ENCODE peak calls at places on chromosomes 5 and 9, in six cellular contexts. One of them, this sample, is unnamed.

GRCh38 chr5:171207256-171207866 is 101.7 kb upstream of the TLX3 start:
- DNase-seq in mammary epithelial cell: peak
- DNase-seq in astrocyte: peak
- DNase-seq in fibroblast of the aortic adventitia: peak
- DNase-seq in osteocyte: no peak
- DNase-seq in esophagus muscularis mucosa: no peak
- DNase-seq in this sample: peak

GRCh38 chr5:143882520-143882919 is 70.6 kb downstream of the HMHB1 start:
- DNase-seq in fibroblast of the aortic adventitia: peak
- DNase-seq in esophagus muscularis mucosa: no peak
- DNase-seq in mammary epithelial cell: no peak
- DNase-seq in astrocyte: no peak
- DNase-seq in osteocyte: no peak
- DNase-seq in this sample: no peak

GRCh38 chr5:151151793-151152192 is 5.8 kb downstream of the ANXA6 start:
- DNase-seq in astrocyte: peak
- DNase-seq in osteocyte: no peak
- DNase-seq in mammary epithelial cell: no peak
- DNase-seq in fibroblast of the aortic adventitia: peak
- DNase-seq in esophagus muscularis mucosa: no peak
- DNase-seq in this sample: peak

GRCh38 chr5:147216552-147217154 is 18.2 kb upstream of the STK32A start:
- DNase-seq in osteocyte: no peak
- DNase-seq in mammary epithelial cell: no peak
- DNase-seq in astrocyte: peak
- DNase-seq in fibroblast of the aortic adventitia: no peak
- DNase-seq in esophagus muscularis mucosa: peak
- DNase-seq in this sample: no peak

GRCh38 chr5:122844136-122844915 is 1.1 kb upstream of the SNX24 start:
- DNase-seq in fibroblast of the aortic adventitia: peak
- DNase-seq in astrocyte: no peak
- DNase-seq in esophagus muscularis mucosa: no peak
- DNase-seq in osteocyte: no peak
- DNase-seq in mammary epithelial cell: no peak
- DNase-seq in this sample: peak

GRCh38 chr5:68315679-68316271 is 100.2 kb downstream of the PIK3R1 start:
- DNase-seq in esophagus muscularis mucosa: no peak
- DNase-seq in mammary epithelial cell: peak
- DNase-seq in osteocyte: no peak
- DNase-seq in fibroblast of the aortic adventitia: no peak
- DNase-seq in astrocyte: no peak
- DNase-seq in this sample: peak

GRCh38 chr9:133207021-133207531 is 2.0 kb downstream of the OBP2B start:
- DNase-seq in osteocyte: no peak
- DNase-seq in mammary epithelial cell: no peak
- DNase-seq in astrocyte: no peak
- DNase-seq in fibroblast of the aortic adventitia: no peak
- DNase-seq in esophagus muscularis mucosa: no peak
- DNase-seq in this sample: no peak

GRCh38 chr9:20649381-20649780 is 27.1 kb upstream of the MLLT3 start:
- DNase-seq in fibroblast of the aortic adventitia: peak
- DNase-seq in mammary epithelial cell: no peak
- DNase-seq in astrocyte: no peak
- DNase-seq in osteocyte: no peak
- DNase-seq in esophagus muscularis mucosa: no peak
- DNase-seq in this sample: no peak

GRCh38 chr5:173890195-173890951 is 2.2 kb downstream of the CPEB4 start:
- DNase-seq in fibroblast of the aortic adventitia: peak
- DNase-seq in esophagus muscularis mucosa: no peak
- DNase-seq in mammary epithelial cell: no peak
- DNase-seq in osteocyte: no peak
- DNase-seq in astrocyte: no peak
- DNase-seq in this sample: no peak

GRCh38 chr9:2781336-2781735 is 62.6 kb downstream of the PUM3 start:
- DNase-seq in osteocyte: no peak
- DNase-seq in astrocyte: no peak
- DNase-seq in esophagus muscularis mucosa: no peak
- DNase-seq in mammary epithelial cell: no peak
- DNase-seq in fibroblast of the aortic adventitia: peak
- DNase-seq in this sample: no peak

GRCh38 chr9:91775011-91775707 is 174.9 kb downstream of the ROR2 start:
- DNase-seq in esophagus muscularis mucosa: no peak
- DNase-seq in astrocyte: no peak
- DNase-seq in mammary epithelial cell: peak
- DNase-seq in osteocyte: no peak
- DNase-seq in fibroblast of the aortic adventitia: peak
- DNase-seq in this sample: peak

GRCh38 chr5:124822647-124823046 is 76.2 kb upstream of the ZNF608 start:
- DNase-seq in astrocyte: no peak
- DNase-seq in fibroblast of the aortic adventitia: no peak
- DNase-seq in esophagus muscularis mucosa: no peak
- DNase-seq in mammary epithelial cell: no peak
- DNase-seq in osteocyte: no peak
- DNase-seq in this sample: no peak

GRCh38 chr5:95857185-95857945 is 34.8 kb upstream of the GLRX start:
- DNase-seq in osteocyte: no peak
- DNase-seq in mammary epithelial cell: no peak
- DNase-seq in astrocyte: no peak
- DNase-seq in esophagus muscularis mucosa: peak
- DNase-seq in fibroblast of the aortic adventitia: peak
- DNase-seq in this sample: no peak

GRCh38 chr9:119086590-119086989 is 282.6 kb downstream of the BRINP1 start:
- DNase-seq in fibroblast of the aortic adventitia: no peak
- DNase-seq in mammary epithelial cell: no peak
- DNase-seq in osteocyte: no peak
- DNase-seq in esophagus muscularis mucosa: no peak
- DNase-seq in astrocyte: no peak
- DNase-seq in this sample: no peak

GRCh38 chr5:148739524-148739923 is 85.2 kb upstream of the HTR4 start:
- DNase-seq in osteocyte: no peak
- DNase-seq in esophagus muscularis mucosa: no peak
- DNase-seq in astrocyte: peak
- DNase-seq in fibroblast of the aortic adventitia: peak
- DNase-seq in mammary epithelial cell: no peak
- DNase-seq in this sample: no peak

GRCh38 chr5:41788800-41789395 is 81.3 kb downstream of the OXCT1 start:
- DNase-seq in esophagus muscularis mucosa: no peak
- DNase-seq in astrocyte: peak
- DNase-seq in osteocyte: no peak
- DNase-seq in fibroblast of the aortic adventitia: peak
- DNase-seq in mammary epithelial cell: no peak
- DNase-seq in this sample: no peak

GRCh38 chr9:75132244-75132643 is 43.9 kb downstream of the OSTF1 start:
- DNase-seq in esophagus muscularis mucosa: no peak
- DNase-seq in mammary epithelial cell: no peak
- DNase-seq in osteocyte: no peak
- DNase-seq in fibroblast of the aortic adventitia: no peak
- DNase-seq in astrocyte: no peak
- DNase-seq in this sample: no peak

GRCh38 chr5:60517850-60518249 is 182.1 kb downstream of the DEPDC1B start:
- DNase-seq in osteocyte: no peak
- DNase-seq in esophagus muscularis mucosa: no peak
- DNase-seq in fibroblast of the aortic adventitia: no peak
- DNase-seq in mammary epithelial cell: no peak
- DNase-seq in astrocyte: no peak
- DNase-seq in this sample: no peak

GRCh38 chr9:99762470-99762869 is 59.2 kb upstream of the NR4A3 start:
- DNase-seq in fibroblast of the aortic adventitia: no peak
- DNase-seq in mammary epithelial cell: no peak
- DNase-seq in esophagus muscularis mucosa: no peak
- DNase-seq in osteocyte: no peak
- DNase-seq in astrocyte: no peak
- DNase-seq in this sample: peak

DNA sequence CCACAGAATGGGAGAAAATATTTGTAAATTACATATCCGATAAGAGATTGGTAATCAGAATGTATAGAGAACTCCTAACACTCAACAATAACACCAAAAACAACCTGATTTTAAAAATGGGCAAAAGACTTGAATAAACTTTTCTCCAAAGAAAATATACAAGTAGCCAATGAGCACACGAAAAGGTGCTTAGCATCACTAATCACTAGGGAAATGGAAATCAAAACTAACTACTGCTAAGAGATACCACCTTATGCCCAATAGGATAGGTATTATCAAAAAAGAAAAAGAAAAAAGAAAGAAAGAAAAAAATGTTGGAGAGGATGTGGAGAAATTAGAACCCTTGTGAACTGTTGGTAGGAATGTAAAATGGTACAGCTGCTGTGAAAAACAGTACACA is 212.1 kb downstream of the TLR4 start:
- DNase-seq in osteocyte: no peak
- DNase-seq in esophagus muscularis mucosa: no peak
- DNase-seq in fibroblast of the aortic adventitia: no peak
- DNase-seq in astrocyte: no peak
- DNase-seq in mammary epithelial cell: no peak
- DNase-seq in this sample: no peak
- TF ChIP-seq CTCF in osteocyte: no peak
- TF ChIP-seq CTCF in esophagus muscularis mucosa: no peak
- TF ChIP-seq CTCF in fibroblast of the aortic adventitia: no peak
- TF ChIP-seq CTCF in astrocyte: no peak
- TF ChIP-seq CTCF in mammary epithelial cell: no peak
- TF ChIP-seq CTCF in this sample: no peak

GRCh38 chr5:97231025-97231636 is 48.1 kb upstream of the RIOK2 start:
- DNase-seq in astrocyte: peak
- DNase-seq in fibroblast of the aortic adventitia: peak
- DNase-seq in osteocyte: no peak
- DNase-seq in mammary epithelial cell: peak
- DNase-seq in esophagus muscularis mucosa: no peak
- DNase-seq in this sample: peak
- TF ChIP-seq CTCF in astrocyte: peak
- TF ChIP-seq CTCF in fibroblast of the aortic adventitia: peak
- TF ChIP-seq CTCF in osteocyte: peak
- TF ChIP-seq CTCF in mammary epithelial cell: peak
- TF ChIP-seq CTCF in esophagus muscularis mucosa: peak
- TF ChIP-seq CTCF in this sample: peak

DNA sequence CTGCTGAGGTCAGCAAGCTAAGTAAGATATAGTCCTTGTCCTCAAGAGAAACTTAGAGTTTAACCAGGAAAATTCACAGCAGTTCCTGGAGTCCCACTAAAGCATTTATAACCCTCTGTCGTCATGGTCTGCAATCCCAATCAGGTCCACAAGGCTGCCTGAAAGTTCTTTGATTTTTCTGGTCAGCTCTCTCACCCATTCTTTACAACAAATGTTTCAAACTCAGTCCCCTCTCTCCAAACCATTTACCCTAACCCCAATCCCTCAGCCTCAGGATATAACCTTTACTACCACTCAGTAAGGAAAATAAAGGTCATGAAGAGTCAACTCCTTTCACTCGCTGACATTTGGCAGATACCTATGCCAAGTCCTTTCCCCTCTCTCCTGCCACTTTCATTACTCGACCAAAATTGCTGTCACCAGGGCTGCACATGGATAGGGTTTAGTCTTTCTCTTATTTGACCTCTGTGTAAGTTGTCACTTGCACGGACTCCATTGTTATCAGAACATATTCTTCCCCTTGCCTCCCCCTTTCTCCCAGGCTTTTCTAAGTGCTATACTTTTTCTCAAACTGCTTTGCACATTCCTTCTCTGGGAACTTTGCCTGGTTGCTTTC is 936.6 kb downstream of the NR2F1-AS1 start:
- DNase-seq in fibroblast of the aortic adventitia: no peak
- DNase-seq in mammary epithelial cell: no peak
- DNase-seq in osteocyte: no peak
- DNase-seq in astrocyte: no peak
- DNase-seq in esophagus muscularis mucosa: no peak
- DNase-seq in this sample: no peak
- TF ChIP-seq CTCF in fibroblast of the aortic adventitia: peak
- TF ChIP-seq CTCF in mammary epithelial cell: no peak
- TF ChIP-seq CTCF in osteocyte: no peak
- TF ChIP-seq CTCF in astrocyte: no peak
- TF ChIP-seq CTCF in esophagus muscularis mucosa: no peak
- TF ChIP-seq CTCF in this sample: no peak

GRCh38 chr5:180802325-180803180 is at the start of gene MGAT1:
- DNase-seq in fibroblast of the aortic adventitia: peak
- DNase-seq in osteocyte: peak
- DNase-seq in esophagus muscularis mucosa: peak
- DNase-seq in astrocyte: peak
- DNase-seq in mammary epithelial cell: peak
- DNase-seq in this sample: peak

GRCh38 chr5:180801596-180802324 is 846 bp downstream of the MGAT1 start:
- DNase-seq in fibroblast of the aortic adventitia: peak
- DNase-seq in mammary epithelial cell: no peak
- DNase-seq in osteocyte: no peak
- DNase-seq in astrocyte: no peak
- DNase-seq in esophagus muscularis mucosa: no peak
- DNase-seq in this sample: no peak

GRCh38 chr5:180804129-180804601 is 1.6 kb upstream of the MGAT1 start:
- DNase-seq in osteocyte: no peak
- DNase-seq in fibroblast of the aortic adventitia: no peak
- DNase-seq in astrocyte: no peak
- DNase-seq in esophagus muscularis mucosa: no peak
- DNase-seq in mammary epithelial cell: no peak
- DNase-seq in this sample: no peak

GRCh38 chr5:180806351-180807011 is 3.9 kb upstream of the MGAT1 start:
- DNase-seq in astrocyte: no peak
- DNase-seq in osteocyte: no peak
- DNase-seq in mammary epithelial cell: no peak
- DNase-seq in esophagus muscularis mucosa: no peak
- DNase-seq in fibroblast of the aortic adventitia: no peak
- DNase-seq in this sample: no peak

GRCh38 chr5:180803181-180804128 is 849 bp upstream of the MGAT1 start:
- DNase-seq in osteocyte: no peak
- DNase-seq in esophagus muscularis mucosa: no peak
- DNase-seq in fibroblast of the aortic adventitia: peak
- DNase-seq in astrocyte: no peak
- DNase-seq in mammary epithelial cell: peak
- DNase-seq in this sample: peak
- TF ChIP-seq CTCF in osteocyte: no peak
- TF ChIP-seq CTCF in esophagus muscularis mucosa: no peak
- TF ChIP-seq CTCF in fibroblast of the aortic adventitia: peak
- TF ChIP-seq CTCF in astrocyte: no peak
- TF ChIP-seq CTCF in mammary epithelial cell: no peak
- TF ChIP-seq CTCF in this sample: peak

DNA sequence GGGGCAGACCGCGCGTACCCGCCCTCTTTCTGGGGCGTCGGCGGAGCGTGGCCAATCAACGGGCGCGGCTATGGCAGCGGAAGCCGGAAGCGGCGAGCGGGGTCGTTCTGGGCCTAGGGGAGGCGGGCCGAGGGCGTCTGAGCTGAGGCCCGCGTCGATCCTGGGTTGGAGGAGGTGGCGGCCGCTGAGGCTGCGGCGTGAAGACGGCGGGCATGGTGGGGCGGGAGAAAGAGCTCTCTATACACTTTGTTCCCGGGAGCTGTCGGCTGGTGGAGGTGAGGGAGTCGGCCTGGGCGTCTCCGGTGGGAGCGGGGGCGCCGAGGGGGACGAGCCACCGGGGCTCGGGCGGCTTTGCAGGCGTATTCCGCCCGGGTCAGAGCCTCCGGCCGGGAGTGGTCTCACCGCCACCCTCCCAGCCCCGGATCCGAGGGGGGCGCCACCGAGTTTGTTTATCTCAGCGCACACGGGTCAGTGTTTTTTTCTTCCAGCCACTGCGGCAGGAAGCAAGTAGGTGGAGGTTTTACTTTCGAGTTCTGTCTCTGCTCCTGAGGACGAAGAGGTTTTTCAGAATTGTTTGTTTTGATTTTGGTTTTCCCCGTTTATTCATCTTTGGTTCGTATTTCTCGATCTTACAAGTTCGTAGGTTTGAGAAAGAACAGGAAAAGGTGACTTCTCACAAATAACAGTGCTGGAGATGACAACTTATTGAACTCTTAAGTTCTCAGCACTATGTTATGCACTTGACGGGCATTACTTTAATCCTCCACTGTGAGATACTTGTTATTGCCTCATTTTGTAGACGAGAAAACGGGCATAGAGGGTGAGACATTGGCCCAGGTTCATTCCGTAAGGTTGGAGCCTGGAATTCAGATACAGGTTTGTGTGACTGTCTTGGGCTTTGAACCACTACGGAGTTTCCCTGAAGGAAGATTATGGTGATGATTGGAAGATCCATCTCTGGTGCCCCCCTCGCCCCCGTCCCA is at the start of gene MAT2B:
- DNase-seq in astrocyte: peak
- DNase-seq in fibroblast of the aortic adventitia: peak
- DNase-seq in esophagus muscularis mucosa: peak
- DNase-seq in mammary epithelial cell: peak
- DNase-seq in osteocyte: peak
- DNase-seq in this sample: peak
- TF ChIP-seq CTCF in astrocyte: peak
- TF ChIP-seq CTCF in fibroblast of the aortic adventitia: peak
- TF ChIP-seq CTCF in esophagus muscularis mucosa: peak
- TF ChIP-seq CTCF in mammary epithelial cell: peak
- TF ChIP-seq CTCF in osteocyte: peak
- TF ChIP-seq CTCF in this sample: peak

This sample was measured in GM13977.